ENCODE peak calls at places on chromosomes 6 and 20, in ten cellular contexts. L, U, C, F, Q, W, V, O, M and E are unnamed samples.
A peak's percentile ranks its signal among the peaks of the same experiment; 100 is the strongest.

GRCh38 chr20:23533161-23533560 is 35.1 kb downstream of the CST9L start:
- DNase-seq in L (no peak), U (no peak), C (no peak), F (no peak), Q (no peak), W (no peak), V (no peak), O (no peak), M (no peak), E (no peak)

GRCh38 chr6:100281471-100281878 is 183.2 kb downstream of the SIM1 start:
- DNase-seq in L (no peak), U (no peak), C (no peak), F (no peak), Q (no peak), W (no peak), V (no peak), O (no peak), M (no peak), E (no peak)

GRCh38 chr6:77463308-77463880 is at the start of gene HTR1B:
- DNase-seq in L (no peak), U (no peak), C (no peak), F (no peak), Q (peak; percentile 42), W (no peak), V (no peak), O (no peak), M (no peak), E (no peak)

GRCh38 chr6:15818044-15818443 is 155.2 kb upstream of the DTNBP1 start:
- DNase-seq in L (no peak), U (no peak), C (no peak), F (no peak), Q (no peak), W (no peak), V (no peak), O (no peak), M (no peak), E (no peak)

GRCh38 chr6:33988121-33989015 is 157.5 kb downstream of the GRM4 start:
- DNase-seq in L (no peak), U (no peak), C (no peak), F (peak; percentile 65), Q (no peak), W (no peak), V (no peak), O (peak; percentile 46), M (no peak), E (no peak)

GRCh38 chr6:45423111-45423900 is 45.6 kb upstream of the SUPT3H start:
- DNase-seq in L (peak; percentile 12), U (no peak), C (no peak), F (peak; percentile 14), Q (peak; percentile 30), W (peak; percentile 51), V (no peak), O (no peak), M (peak; percentile 22), E (no peak)

GRCh38 chr6:27495386-27496135 is 22.7 kb upstream of the ZNF184 start:
- DNase-seq in L (no peak), U (no peak), C (no peak), F (no peak), Q (peak; percentile 92), W (peak; percentile 81), V (peak; percentile 5), O (no peak), M (no peak), E (no peak)

GRCh38 chr6:77292564-77293546 is 170.4 kb downstream of the HTR1B start:
- DNase-seq in L (no peak), U (no peak), C (no peak), F (no peak), Q (peak; percentile 90), W (no peak), V (no peak), O (no peak), M (no peak), E (no peak)

GRCh38 chr6:170180671-170181337 is 110.1 kb downstream of the DLL1 start:
- DNase-seq in L (no peak), U (no peak), C (no peak), F (peak; percentile 3), Q (no peak), W (no peak), V (no peak), O (no peak), M (no peak), E (no peak)

GRCh38 chr20:49672109-49672681 is 41.5 kb downstream of the B4GALT5 start:
- DNase-seq in L (no peak), U (no peak), C (no peak), F (no peak), Q (no peak), W (no peak), V (no peak), O (no peak), M (no peak), E (no peak)

GRCh38 chr20:21339499-21339898 is 36.4 kb downstream of the XRN2 start:
- DNase-seq in L (no peak), U (no peak), C (no peak), F (no peak), Q (no peak), W (no peak), V (no peak), O (no peak), M (no peak), E (no peak)

GRCh38 chr6:16320533-16321340 is 82.3 kb downstream of the GMPR start:
- DNase-seq in L (no peak), U (peak; percentile 55), C (peak; percentile 57), F (no peak), Q (peak; percentile 58), W (no peak), V (no peak), O (no peak), M (no peak), E (no peak)

GRCh38 chr6:30835576-30835975 is 48.7 kb upstream of the DDR1 start:
- DNase-seq in L (no peak), U (no peak), C (no peak), F (no peak), Q (no peak), W (no peak), V (no peak), O (no peak), M (no peak), E (no peak)

GRCh38 chr20:46049815-46050214 is 20.8 kb downstream of the SLC12A5 start:
- DNase-seq in L (no peak), U (no peak), C (no peak), F (no peak), Q (no peak), W (no peak), V (no peak), O (no peak), M (no peak), E (no peak)

GRCh38 chr6:142945446-142946180 is 637 bp upstream of the HIVEP2 start:
- DNase-seq in L (peak; percentile 74), U (peak; percentile 51), C (peak; percentile 55), F (peak; percentile 20), Q (no peak), W (peak; percentile 62), V (peak; percentile 72), O (peak; percentile 54), M (peak; percentile 65), E (no peak)